ENCODE peak calls at places on chromosomes 5 and 9, in eight cellular contexts. Q, G, Z, B, R, Y, A and C are unnamed samples.

GRCh38 chr9:102273952-102274351 is 535.5 kb upstream of the GRIN3A start:
- DNase-seq in Q (no peak), G (peak; percentile 22), Z (no peak), B (no peak), R (peak; percentile 6), Y (no peak), A (no peak), C (peak; percentile 4)

GRCh38 chr9:121771418-121771817 is 120.0 kb downstream of the DAB2IP start:
- DNase-seq in Q (peak; percentile 61), G (no peak), Z (no peak), B (no peak), R (no peak), Y (no peak), A (no peak), C (no peak)

GRCh38 chr9:7536310-7536939 is 263.2 kb downstream of the DMAC1 start:
- DNase-seq in Q (no peak), G (peak; percentile 64), Z (peak; percentile 42), B (peak; percentile 54), R (peak; percentile 40), Y (peak; percentile 67), A (peak; percentile 21), C (no peak)

GRCh38 chr9:8553444-8553843 is 753.9 kb upstream of the DMAC1 start:
- DNase-seq in Q (no peak), G (no peak), Z (no peak), B (no peak), R (no peak), Y (no peak), A (no peak), C (no peak)

GRCh38 chr9:81868145-81868544 is 60.1 kb upstream of the SPATA31D4 start:
- DNase-seq in Q (no peak), G (peak; percentile 19), Z (no peak), B (no peak), R (peak; percentile 25), Y (no peak), A (no peak), C (no peak)

GRCh38 chr5:15249152-15249551 is 250.8 kb upstream of the FBXL7 start:
- DNase-seq in Q (no peak), G (peak; percentile 83), Z (peak; percentile 50), B (no peak), R (peak; percentile 71), Y (no peak), A (no peak), C (peak; percentile 81)

GRCh38 chr5:96474073-96474472 is 41.0 kb upstream of the PCSK1 start:
- DNase-seq in Q (no peak), G (no peak), Z (no peak), B (no peak), R (no peak), Y (no peak), A (no peak), C (no peak)

GRCh38 chr9:124834586-124834985 is 18.7 kb upstream of the WDR38 start:
- DNase-seq in Q (no peak), G (peak; percentile 68), Z (no peak), B (no peak), R (peak; percentile 77), Y (no peak), A (no peak), C (peak; percentile 58)

GRCh38 chr5:123582570-123583293 is 70.8 kb downstream of the CSNK1G3 start:
- DNase-seq in Q (no peak), G (peak; percentile 44), Z (peak; percentile 78), B (no peak), R (no peak), Y (peak; percentile 1), A (no peak), C (no peak)

GRCh38 chr5:166117062-166117743 is 2174.2 kb upstream of the WWC1 start:
- DNase-seq in Q (no peak), G (no peak), Z (no peak), B (no peak), R (no peak), Y (no peak), A (no peak), C (peak; percentile 53)

GRCh38 chr9:69932901-69933300 is 110.7 kb upstream of the MAMDC2 start:
- DNase-seq in Q (no peak), G (peak; percentile 54), Z (peak; percentile 44), B (peak; percentile 15), R (no peak), Y (no peak), A (peak; percentile 13), C (no peak)
- TF ChIP-seq CTCF in Q (no peak), G (peak; percentile 44), Z (peak; percentile 28), B (peak; percentile 13), R (peak; percentile 7), Y (no peak), A (peak; percentile 56), C (no peak)

GRCh38 chr5:65359569-65359968 is 122.2 kb downstream of the ADAMTS6 start:
- DNase-seq in Q (no peak), G (no peak), Z (peak; percentile 68), B (no peak), R (no peak), Y (no peak), A (no peak), C (no peak)
- H3K4me3 ChIP-seq in Q (no peak overlapping the region), G (no peak overlapping the region), Z (no peak overlapping the region), B (no peak overlapping the region), R (no peak overlapping the region), Y (no peak overlapping the region), A (no peak overlapping the region), C (no peak overlapping the region)

GRCh38 chr5:143200781-143201398 is 202.6 kb downstream of the NR3C1 start:
- DNase-seq in Q (no peak), G (peak; percentile 80), Z (no peak), B (no peak), R (peak; percentile 80), Y (peak; percentile 75), A (no peak), C (no peak)
- TF ChIP-seq CTCF in Q (no peak), G (no peak), Z (no peak), B (no peak), R (no peak), Y (no peak), A (no peak), C (no peak)

GRCh38 chr5:139835656-139836055 is 40.0 kb downstream of the PSD2 start:
- DNase-seq in Q (peak; percentile 15), G (no peak), Z (no peak), B (no peak), R (no peak), Y (no peak), A (no peak), C (no peak)

GRCh38 chr5:139836469-139837208 is 41.0 kb downstream of the PSD2 start:
- DNase-seq in Q (peak; percentile 46), G (no peak), Z (no peak), B (no peak), R (no peak), Y (no peak), A (no peak), C (no peak)

GRCh38 chr5:139829471-139829870 is 33.9 kb downstream of the PSD2 start:
- DNase-seq in Q (peak; percentile 2), G (no peak), Z (no peak), B (no peak), R (no peak), Y (no peak), A (no peak), C (no peak)

GRCh38 chr5:139831624-139832023 is 36.0 kb downstream of the PSD2 start:
- DNase-seq in Q (peak; percentile 25), G (no peak), Z (no peak), B (no peak), R (no peak), Y (no peak), A (no peak), C (no peak)

DNA sequence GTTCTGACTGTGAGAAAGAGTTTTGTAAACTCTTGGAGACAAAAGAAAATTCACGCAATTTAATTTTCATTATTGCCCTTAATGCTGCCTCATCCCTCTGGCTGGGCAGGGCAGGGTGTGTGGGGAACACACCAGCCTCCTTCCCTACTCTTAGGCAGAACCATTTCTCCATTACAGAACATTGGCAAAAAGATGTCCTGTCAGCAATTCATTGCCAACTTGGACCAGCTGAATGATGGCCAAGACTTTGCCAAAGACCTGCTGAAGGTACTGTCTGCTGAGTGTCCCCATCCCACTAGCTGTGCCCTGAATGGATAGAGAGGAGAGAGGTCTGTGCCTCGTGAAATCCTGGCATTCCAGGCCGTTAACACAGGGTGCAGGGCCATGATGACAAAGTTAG is 37.9 kb downstream of the PSD2 start:
- DNase-seq in Q (peak; percentile 17), G (no peak), Z (no peak), B (no peak), R (no peak), Y (no peak), A (no peak), C (no peak)
- H3K4me3 ChIP-seq in Q (no peak overlapping the region), G (no peak overlapping the region), Z (no peak overlapping the region), B (no peak overlapping the region), R (no peak overlapping the region), Y (no peak overlapping the region), A (no peak overlapping the region), C (no peak overlapping the region)

GRCh38 chr9:16268037-16269010 is 602.1 kb downstream of the BNC2 start:
- DNase-seq in Q (no peak), G (peak; percentile 32), Z (no peak), B (no peak), R (no peak), Y (no peak), A (no peak), C (no peak)

GRCh38 chr9:16267336-16268036 is 603.0 kb downstream of the BNC2 start:
- DNase-seq in Q (no peak), G (peak; percentile 61), Z (peak; percentile 30), B (no peak), R (peak; percentile 87), Y (no peak), A (no peak), C (no peak)

GRCh38 chr9:16265671-16266070 is 604.8 kb downstream of the BNC2 start:
- DNase-seq in Q (no peak), G (no peak), Z (no peak), B (no peak), R (no peak), Y (no peak), A (no peak), C (no peak)

GRCh38 chr9:16262467-16263261 is 607.8 kb downstream of the BNC2 start:
- DNase-seq in Q (no peak), G (no peak), Z (peak; percentile 6), B (no peak), R (peak; percentile 56), Y (no peak), A (no peak), C (no peak)

DNA sequence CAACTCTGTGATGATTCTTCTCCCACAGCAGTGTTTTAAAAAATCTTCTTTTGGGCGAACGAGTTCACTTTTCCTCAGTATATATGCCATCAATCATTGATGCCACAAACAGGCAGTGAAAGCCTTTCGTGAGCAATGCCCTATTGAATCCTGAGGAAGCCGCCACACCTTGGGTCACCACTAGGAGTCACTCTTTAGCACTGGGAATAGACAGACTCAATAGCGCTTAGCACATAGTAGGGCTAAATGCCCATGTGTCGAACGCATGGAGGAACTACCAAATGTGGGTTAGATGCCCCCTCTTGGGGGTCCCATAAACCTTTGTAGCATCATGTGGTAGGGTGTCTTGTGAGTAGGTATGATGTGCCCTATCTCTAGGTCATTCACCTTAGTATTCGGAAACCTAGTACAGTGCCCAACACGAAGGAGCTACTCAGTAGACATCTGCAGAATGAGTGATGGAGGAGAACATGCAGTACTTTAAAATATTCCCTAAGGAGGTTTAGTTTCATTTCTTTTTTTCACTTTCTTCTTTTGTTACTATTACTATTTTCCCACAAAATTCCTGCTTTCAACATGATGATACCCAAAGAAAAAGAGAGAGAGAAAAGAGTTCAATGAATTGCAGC is 603.7 kb downstream of the BNC2 start:
- DNase-seq in Q (no peak), G (peak; percentile 38), Z (no peak), B (no peak), R (no peak), Y (no peak), A (no peak), C (no peak)
- TF ChIP-seq CTCF in Q (peak; percentile 15), G (peak; percentile 69), Z (peak; percentile 56), B (no peak), R (peak; percentile 55), Y (peak; percentile 49), A (peak; percentile 63), C (peak; percentile 58)

GRCh38 chr9:36488322-36488838 is 84.3 kb upstream of the MELK start:
- DNase-seq in Q (no peak), G (no peak), Z (no peak), B (no peak), R (peak; percentile 2), Y (no peak), A (no peak), C (no peak)
- H3K4me3 ChIP-seq in Q (peak overlapping the region; percentile 87), G (peak overlapping the region; percentile 57), Z (peak overlapping the region; percentile 67), B (peak overlapping the region; percentile 19), R (peak overlapping the region; percentile 51), Y (peak overlapping the region; percentile 85), A (peak overlapping the region; percentile 97), C (peak overlapping the region; percentile 67)